ENCODE peak calls at places on chromosomes 13 and 19, in ten cellular contexts. X is mucosa of gallbladder; W is left lung; P is Karpas-422; O is MV-4-11; R is cardiac muscle cell; J is NCI-H1092; K is amniotic stem cell; C is HCT116; Y is CD4-positive, alpha-beta T cell. A is an unnamed sample.

GRCh38 chr13:40172149-40172591 is 494.3 kb downstream of the FOXO1 start:
- DNase-seq in X (no peak), W (peak; percentile 38), P (no peak), O (no peak), R (no peak), J (no peak), K (no peak), C (no peak), Y (no peak), A (no peak)

GRCh38 chr13:91045351-91046034 is 302.0 kb upstream of the MIR17HG start:
- DNase-seq in X (no peak), W (no peak), P (peak; percentile 66), O (no peak), R (peak; percentile 16), J (no peak), K (no peak), C (peak; percentile 12), Y (no peak), A (no peak)

GRCh38 chr19:53158119-53158656 is 665 bp downstream of the ZNF347 start:
- DNase-seq in X (peak; percentile 10), W (peak; percentile 37), P (peak; percentile 79), O (no peak), R (peak; percentile 56), J (no peak), K (no peak), C (no peak), Y (peak; percentile 9), A (peak; percentile 64)

GRCh38 chr19:56946164-56946563 is 105.6 kb upstream of the PEG3 start:
- DNase-seq in X (no peak), W (no peak), P (no peak), O (no peak), R (no peak), J (no peak), K (no peak), C (no peak), Y (no peak), A (no peak)

GRCh38 chr13:33787051-33787591 is 30.8 kb upstream of the RFC3 start:
- DNase-seq in X (no peak), W (no peak), P (peak; percentile 86), O (peak; percentile 32), R (no peak), J (no peak), K (peak; percentile 9), C (no peak), Y (no peak), A (no peak)

GRCh38 chr13:104571161-104571889 is 1505.1 kb upstream of the SLC10A2 start:
- DNase-seq in X (peak; percentile 77), W (no peak), P (peak; percentile 44), O (peak; percentile 23), R (peak; percentile 81), J (peak; percentile 66), K (peak; percentile 49), C (peak; percentile 79), Y (no peak), A (peak; percentile 59)

GRCh38 chr19:43841990-43842389 is 14.9 kb downstream of the ZNF283 start:
- DNase-seq in X (no peak), W (no peak), P (no peak), O (no peak), R (no peak), J (no peak), K (no peak), C (no peak), Y (no peak), A (no peak)

GRCh38 chr13:99908129-99908805 is 63.3 kb downstream of the ZIC5 start:
- DNase-seq in X (no peak), W (no peak), P (no peak), O (peak; percentile 27), R (no peak), J (peak; percentile 95), K (no peak), C (no peak), Y (no peak), A (no peak)

GRCh38 chr13:23902975-23903905 is 5.9 kb upstream of the C1QTNF9B start:
- DNase-seq in X (no peak), W (no peak), P (no peak), O (no peak), R (peak; percentile 18), J (no peak), K (no peak), C (no peak), Y (no peak), A (no peak)

GRCh38 chr19:18726846-18727245 is 43.4 kb downstream of the CRTC1 start:
- DNase-seq in X (no peak), W (no peak), P (no peak), O (no peak), R (no peak), J (no peak), K (no peak), C (no peak), Y (no peak), A (no peak)

GRCh38 chr19:37867831-37868230 is 38.6 kb downstream of the WDR87 start:
- DNase-seq in X (no peak), W (no peak), P (no peak), O (peak; percentile 62), R (no peak), J (no peak), K (no peak), C (no peak), Y (no peak), A (no peak)